ENCODE peak calls at places on chromosomes 6 and 20, in seven cellular contexts. A is epithelial cell of esophagus, H is dorsolateral prefrontal cortex, Z is fibroblast of lung, F is AG10803, I is SK-N-SH, E is retinal pigment epithelial cell. W is an unnamed sample.

GRCh38 chr6:54493138-54493537 is 184.9 kb downstream of the TINAG start:
- DNase-seq in A (peak; percentile 91), E (peak; percentile 2), Z (peak; percentile 80), H (no peak), F (peak; percentile 75), I (no peak), W (no peak)

GRCh38 chr6:82247634-82248232 is at the start of gene IBTK:
- DNase-seq in F (peak; percentile 95), Z (peak; percentile 90), H (peak; percentile 95), E (peak; percentile 77), A (peak; percentile 90), I (peak; percentile 97), W (peak; percentile 96)

GRCh38 chr6:151288711-151289398 is 49.1 kb downstream of the AKAP12 start:
- DNase-seq in F (no peak), I (peak; percentile 49), H (no peak), A (no peak), E (no peak), Z (no peak), W (no peak)

GRCh38 chr6:16925461-16925860 is 164.2 kb upstream of the ATXN1 start:
- DNase-seq in H (no peak), Z (peak; percentile 36), F (peak; percentile 74), I (no peak), E (no peak), A (no peak), W (no peak)

GRCh38 chr20:7285918-7286556 is 518.6 kb downstream of the BMP2 start:
- DNase-seq in F (peak; percentile 80), E (peak; percentile 73), H (peak; percentile 76), I (peak; percentile 29), A (peak; percentile 93), Z (peak; percentile 72), W (no peak)

GRCh38 chr20:19688031-19688806 is 69.8 kb upstream of the RIN2 start:
- DNase-seq in A (peak; percentile 92), H (peak; percentile 66), F (peak; percentile 95), Z (peak; percentile 89), E (peak; percentile 22), I (peak; percentile 47), W (no peak)

GRCh38 chr20:6993016-6993415 is 225.5 kb downstream of the BMP2 start:
- DNase-seq in E (peak; percentile 72), I (no peak), F (no peak), A (peak; percentile 98), Z (peak; percentile 86), H (no peak), W (no peak)

GRCh38 chr6:109939654-109940053 is 38.5 kb upstream of the GPR6 start:
- DNase-seq in I (no peak), F (no peak), H (no peak), E (no peak), Z (peak; percentile 15), A (peak; percentile 32), W (no peak)

GRCh38 chr20:38604873-38605303 is 3.3 kb downstream of the ARHGAP40 start:
- DNase-seq in Z (peak; percentile 60), F (no peak), E (peak; percentile 39), H (no peak), I (no peak), A (peak; percentile 92), W (no peak)

GRCh38 chr20:8244637-8245036 is 112.6 kb downstream of the PLCB1 start:
- DNase-seq in F (peak; percentile 77), Z (peak; percentile 56), H (no peak), E (no peak), I (no peak), A (peak; percentile 28), W (no peak)

GRCh38 chr6:4451101-4451500 is 315.7 kb upstream of the ECI2 start:
- DNase-seq in E (no peak), Z (no peak), F (no peak), I (no peak), A (no peak), H (no peak), W (no peak)

GRCh38 chr6:52108128-52108527 is 20.7 kb upstream of the PKHD1 start:
- DNase-seq in F (no peak), A (no peak), H (no peak), Z (no peak), I (no peak), E (no peak), W (no peak)

GRCh38 chr6:135475292-135475886 is 22.2 kb downstream of the AHI1 start:
- DNase-seq in I (peak; percentile 62), H (no peak), A (no peak), E (no peak), F (peak; percentile 89), Z (no peak), W (no peak)

GRCh38 chr20:40510622-40511021 is 178.4 kb downstream of the MAFB start:
- DNase-seq in A (no peak), Z (no peak), H (no peak), I (no peak), E (no peak), F (no peak), W (no peak)

GRCh38 chr6:102619585-102619984 is 1226.1 kb downstream of the GRIK2 start:
- DNase-seq in E (peak; percentile 5), I (peak; percentile 10), H (no peak), F (peak; percentile 3), A (peak; percentile 35), Z (peak; percentile 5), W (no peak)

GRCh38 chr6:19536838-19537237 is 300.3 kb upstream of the ID4 start:
- DNase-seq in E (no peak), A (peak; percentile 20), I (no peak), Z (no peak), F (no peak), H (no peak), W (no peak)

GRCh38 chr6:128641701-128642100 is 121.3 kb upstream of the PTPRK start:
- DNase-seq in I (no peak), H (no peak), E (no peak), Z (no peak), F (peak; percentile 70), A (no peak), W (no peak)

DNA sequence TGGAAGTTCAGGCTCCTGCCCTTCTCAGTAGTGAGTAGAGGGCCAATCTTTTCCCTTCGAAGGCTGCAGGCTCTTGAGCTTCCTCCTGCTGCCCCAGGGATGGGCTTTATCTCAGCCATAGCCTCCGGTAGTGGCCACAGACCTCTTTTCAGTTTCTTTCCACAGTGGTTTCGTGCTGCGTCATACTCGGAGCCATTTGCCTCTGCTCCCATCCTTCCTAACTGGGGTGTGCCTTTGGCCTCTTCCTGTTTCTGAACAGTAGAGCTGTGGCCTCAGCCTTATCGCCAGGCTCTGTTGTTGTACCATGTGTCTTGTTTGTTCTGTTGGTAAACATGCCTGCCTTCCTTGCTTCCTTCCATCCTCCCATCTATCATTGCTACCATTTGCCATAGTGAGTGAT is 54.1 kb downstream of the TULP4 start:
- DNase-seq in E (no peak), H (no peak), A (no peak), Z (no peak), I (no peak), F (no peak), W (no peak)
- TF ChIP-seq CTCF in E (no peak), H (no peak), A (no peak), Z (no peak), I (no peak), F (no peak), W (no peak)

GRCh38 chr20:25467441-25467840 is 60.0 kb downstream of the GINS1 start:
- DNase-seq in I (no peak), A (no peak), H (no peak), Z (no peak), F (no peak), E (no peak), W (peak; percentile 30)

GRCh38 chr20:25468126-25469075 is 60.9 kb downstream of the GINS1 start:
- DNase-seq in E (no peak), H (no peak), F (no peak), Z (no peak), I (no peak), A (no peak), W (peak; percentile 79)

GRCh38 chr20:25469558-25469957 is 62.1 kb downstream of the GINS1 start:
- DNase-seq in E (no peak), H (no peak), A (no peak), F (no peak), Z (no peak), I (no peak), W (peak; percentile 60)

GRCh38 chr20:25471020-25471419 is 63.5 kb downstream of the GINS1 start:
- DNase-seq in I (no peak), F (no peak), E (no peak), Z (no peak), H (no peak), A (no peak), W (peak; percentile 55)

DNA sequence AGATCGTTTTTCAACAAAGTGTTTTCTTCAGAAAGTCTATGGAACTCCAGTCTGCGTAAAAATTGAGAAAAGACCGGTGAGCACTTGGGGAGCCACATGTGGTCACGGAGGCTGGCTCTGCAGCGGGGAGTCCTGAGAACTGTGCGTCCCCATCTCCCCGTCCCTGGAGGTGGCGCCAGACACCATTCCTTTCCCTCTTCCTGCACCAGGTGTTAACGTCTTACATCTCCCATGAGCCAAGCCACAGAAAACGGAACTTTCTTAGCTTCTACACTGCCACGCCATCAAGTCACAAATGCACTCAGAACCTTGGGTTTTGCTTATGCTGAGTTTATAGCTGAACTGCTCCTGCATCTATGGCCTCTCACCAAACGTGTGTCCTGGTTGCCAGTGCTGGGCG is 62.6 kb downstream of the GINS1 start:
- DNase-seq in Z (peak; percentile 30), A (peak; percentile 72), I (peak; percentile 62), E (peak; percentile 4), H (no peak), F (no peak), W (peak; percentile 51)
- TF ChIP-seq CTCF in Z (peak; percentile 45), A (peak; percentile 81), I (peak; percentile 52), E (peak; percentile 58), H (no peak), F (peak; percentile 34), W (peak; percentile 72)

GRCh38 chr20:33412484-33412838 is 11.1 kb upstream of the CDK5RAP1 start:
- DNase-seq in F (no peak), E (no peak), A (no peak), I (no peak), H (no peak), Z (no peak), W (no peak)

GRCh38 chr20:33411711-33412483 is 10.6 kb upstream of the CDK5RAP1 start:
- DNase-seq in Z (no peak), A (no peak), H (no peak), I (no peak), E (no peak), F (no peak), W (no peak)

GRCh38 chr20:33419140-33419974 is 18.0 kb upstream of the CDK5RAP1 start:
- DNase-seq in E (no peak), A (no peak), H (no peak), I (peak; percentile 39), Z (peak; percentile 75), F (no peak), W (no peak)

GRCh38 chr20:33418033-33418432 is 16.7 kb upstream of the CDK5RAP1 start:
- DNase-seq in I (no peak), Z (no peak), A (no peak), E (no peak), F (no peak), H (no peak), W (no peak)

GRCh38 chr20:33415948-33416347 is 14.6 kb upstream of the CDK5RAP1 start:
- DNase-seq in I (peak; percentile 66), Z (peak; percentile 30), H (peak; percentile 56), F (peak; percentile 47), A (peak; percentile 24), E (no peak), W (no peak)
- TF ChIP-seq CTCF in I (peak; percentile 51), Z (peak; percentile 72), H (peak; percentile 45), F (peak; percentile 61), A (peak; percentile 42), E (peak; percentile 68), W (peak; percentile 79)

DNA sequence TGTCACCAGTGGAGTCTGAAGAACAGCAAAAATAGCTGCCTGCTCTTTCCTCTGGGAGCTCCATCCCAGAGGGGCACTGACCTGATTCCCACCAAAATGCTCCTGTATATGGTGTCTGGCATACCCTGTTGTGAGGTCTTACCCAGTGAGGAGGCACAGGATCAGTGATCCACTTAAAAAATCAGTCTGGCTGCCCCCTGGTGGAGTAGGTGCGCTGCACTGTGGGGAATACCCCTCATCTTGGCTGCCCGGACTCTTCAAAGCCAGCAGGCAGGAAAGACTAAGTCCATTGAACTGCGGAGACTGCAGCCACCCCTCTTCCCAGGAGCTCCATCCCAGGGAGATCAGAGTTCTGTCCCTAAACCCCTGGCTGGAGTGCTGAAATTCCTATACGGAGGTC is 230.9 kb upstream of the HTR1E start:
- DNase-seq in F (no peak), Z (no peak), A (no peak), E (no peak), H (no peak), I (no peak), W (no peak)
- TF ChIP-seq CTCF in F (no peak), Z (no peak), A (no peak), E (peak; percentile 24), H (no peak), I (no peak), W (peak; percentile 10)